ENCODE peak calls at places on chromosomes 3 and 15, in eight cellular contexts. One of them, this sample, is unnamed.

GRCh38 chr3:133996251-133996661 is 33.5 kb downstream of the SLCO2A1 start:
- DNase-seq in WERI-Rb-1: no peak
- DNase-seq in fibroblast of the aortic adventitia: no peak
- DNase-seq in BJ: no peak
- DNase-seq in cardiac fibroblast: no peak
- DNase-seq in HCT116: no peak
- DNase-seq in endothelial cell of umbilical vein: no peak
- DNase-seq in IMR-90: no peak
- DNase-seq in this sample: peak

GRCh38 chr3:100155105-100155504 is 40.8 kb upstream of the FILIP1L start:
- DNase-seq in BJ: peak
- DNase-seq in fibroblast of the aortic adventitia: peak
- DNase-seq in HCT116: no peak
- DNase-seq in endothelial cell of umbilical vein: no peak
- DNase-seq in WERI-Rb-1: no peak
- DNase-seq in cardiac fibroblast: peak
- DNase-seq in IMR-90: peak
- DNase-seq in this sample: no peak

GRCh38 chr3:50302095-50303037 is 1.0 kb downstream of the HYAL1 start:
- DNase-seq in HCT116: no peak
- DNase-seq in cardiac fibroblast: no peak
- DNase-seq in fibroblast of the aortic adventitia: no peak
- DNase-seq in IMR-90: no peak
- DNase-seq in WERI-Rb-1: no peak
- DNase-seq in BJ: no peak
- DNase-seq in endothelial cell of umbilical vein: no peak
- DNase-seq in this sample: no peak

GRCh38 chr3:186251948-186252619 is 110.0 kb downstream of the DGKG start:
- DNase-seq in HCT116: no peak
- DNase-seq in IMR-90: no peak
- DNase-seq in cardiac fibroblast: peak
- DNase-seq in BJ: no peak
- DNase-seq in endothelial cell of umbilical vein: no peak
- DNase-seq in WERI-Rb-1: no peak
- DNase-seq in fibroblast of the aortic adventitia: no peak
- DNase-seq in this sample: peak

GRCh38 chr3:81003817-81004216 is 757.6 kb downstream of the GBE1 start:
- DNase-seq in WERI-Rb-1: no peak
- DNase-seq in HCT116: no peak
- DNase-seq in endothelial cell of umbilical vein: no peak
- DNase-seq in BJ: no peak
- DNase-seq in fibroblast of the aortic adventitia: no peak
- DNase-seq in IMR-90: no peak
- DNase-seq in cardiac fibroblast: no peak
- DNase-seq in this sample: no peak

GRCh38 chr3:128278761-128279593 is 125.7 kb downstream of the EEFSEC start:
- DNase-seq in cardiac fibroblast: peak
- DNase-seq in HCT116: no peak
- DNase-seq in fibroblast of the aortic adventitia: peak
- DNase-seq in IMR-90: peak
- DNase-seq in endothelial cell of umbilical vein: peak
- DNase-seq in BJ: peak
- DNase-seq in WERI-Rb-1: no peak
- DNase-seq in this sample: peak

GRCh38 chr3:148625145-148625736 is 72.5 kb upstream of the AGTR1 start:
- DNase-seq in WERI-Rb-1: no peak
- DNase-seq in cardiac fibroblast: no peak
- DNase-seq in HCT116: no peak
- DNase-seq in IMR-90: no peak
- DNase-seq in BJ: no peak
- DNase-seq in endothelial cell of umbilical vein: no peak
- DNase-seq in fibroblast of the aortic adventitia: no peak
- DNase-seq in this sample: no peak

GRCh38 chr15:52103217-52104207 is 9.1 kb downstream of the BCL2L10 start:
- DNase-seq in endothelial cell of umbilical vein: peak
- DNase-seq in IMR-90: peak
- DNase-seq in HCT116: peak
- DNase-seq in cardiac fibroblast: peak
- DNase-seq in WERI-Rb-1: no peak
- DNase-seq in fibroblast of the aortic adventitia: peak
- DNase-seq in BJ: peak
- DNase-seq in this sample: peak

GRCh38 chr3:159418571-159419526 is 569.8 kb upstream of the IL12A start:
- DNase-seq in endothelial cell of umbilical vein: peak
- DNase-seq in fibroblast of the aortic adventitia: peak
- DNase-seq in BJ: peak
- DNase-seq in cardiac fibroblast: peak
- DNase-seq in WERI-Rb-1: no peak
- DNase-seq in HCT116: peak
- DNase-seq in IMR-90: peak
- DNase-seq in this sample: peak

GRCh38 chr3:109784852-109785631 is 447.7 kb upstream of the DPPA4 start:
- DNase-seq in IMR-90: no peak
- DNase-seq in cardiac fibroblast: no peak
- DNase-seq in BJ: no peak
- DNase-seq in fibroblast of the aortic adventitia: no peak
- DNase-seq in HCT116: no peak
- DNase-seq in endothelial cell of umbilical vein: no peak
- DNase-seq in WERI-Rb-1: no peak
- DNase-seq in this sample: no peak

GRCh38 chr15:49199666-49200065 is 29.6 kb downstream of the GALK2 start:
- DNase-seq in BJ: no peak
- DNase-seq in endothelial cell of umbilical vein: no peak
- DNase-seq in cardiac fibroblast: peak
- DNase-seq in WERI-Rb-1: no peak
- DNase-seq in IMR-90: peak
- DNase-seq in HCT116: no peak
- DNase-seq in fibroblast of the aortic adventitia: peak
- DNase-seq in this sample: peak

GRCh38 chr3:42079701-42080323 is 11.3 kb upstream of the TRAK1 start:
- DNase-seq in endothelial cell of umbilical vein: no peak
- DNase-seq in IMR-90: no peak
- DNase-seq in fibroblast of the aortic adventitia: no peak
- DNase-seq in WERI-Rb-1: no peak
- DNase-seq in HCT116: no peak
- DNase-seq in BJ: no peak
- DNase-seq in cardiac fibroblast: no peak
- DNase-seq in this sample: no peak

GRCh38 chr3:10142707-10143560 is 1.4 kb downstream of the VHL start:
- DNase-seq in IMR-90: no peak
- DNase-seq in endothelial cell of umbilical vein: no peak
- DNase-seq in HCT116: no peak
- DNase-seq in cardiac fibroblast: peak
- DNase-seq in fibroblast of the aortic adventitia: peak
- DNase-seq in BJ: no peak
- DNase-seq in WERI-Rb-1: no peak
- DNase-seq in this sample: peak

GRCh38 chr3:177610262-177610661 is 413.0 kb upstream of the TBL1XR1 start:
- DNase-seq in WERI-Rb-1: no peak
- DNase-seq in endothelial cell of umbilical vein: no peak
- DNase-seq in HCT116: no peak
- DNase-seq in IMR-90: no peak
- DNase-seq in fibroblast of the aortic adventitia: no peak
- DNase-seq in cardiac fibroblast: no peak
- DNase-seq in BJ: no peak
- DNase-seq in this sample: no peak

GRCh38 chr15:72970965-72971746 is 81.1 kb upstream of the NEO1 start:
- DNase-seq in HCT116: no peak
- DNase-seq in IMR-90: peak
- DNase-seq in BJ: no peak
- DNase-seq in fibroblast of the aortic adventitia: no peak
- DNase-seq in endothelial cell of umbilical vein: no peak
- DNase-seq in cardiac fibroblast: peak
- DNase-seq in WERI-Rb-1: no peak
- DNase-seq in this sample: peak

GRCh38 chr3:149771652-149772271 is 19.5 kb upstream of the COMMD2 start:
- DNase-seq in WERI-Rb-1: peak
- DNase-seq in HCT116: peak
- DNase-seq in IMR-90: peak
- DNase-seq in BJ: no peak
- DNase-seq in endothelial cell of umbilical vein: peak
- DNase-seq in fibroblast of the aortic adventitia: peak
- DNase-seq in cardiac fibroblast: peak
- DNase-seq in this sample: peak

GRCh38 chr15:73873889-73874511 is 636 bp downstream of the TBC1D21 start:
- DNase-seq in BJ: no peak
- DNase-seq in endothelial cell of umbilical vein: peak
- DNase-seq in WERI-Rb-1: peak
- DNase-seq in fibroblast of the aortic adventitia: peak
- DNase-seq in IMR-90: peak
- DNase-seq in HCT116: peak
- DNase-seq in cardiac fibroblast: peak
- DNase-seq in this sample: peak

DNA sequence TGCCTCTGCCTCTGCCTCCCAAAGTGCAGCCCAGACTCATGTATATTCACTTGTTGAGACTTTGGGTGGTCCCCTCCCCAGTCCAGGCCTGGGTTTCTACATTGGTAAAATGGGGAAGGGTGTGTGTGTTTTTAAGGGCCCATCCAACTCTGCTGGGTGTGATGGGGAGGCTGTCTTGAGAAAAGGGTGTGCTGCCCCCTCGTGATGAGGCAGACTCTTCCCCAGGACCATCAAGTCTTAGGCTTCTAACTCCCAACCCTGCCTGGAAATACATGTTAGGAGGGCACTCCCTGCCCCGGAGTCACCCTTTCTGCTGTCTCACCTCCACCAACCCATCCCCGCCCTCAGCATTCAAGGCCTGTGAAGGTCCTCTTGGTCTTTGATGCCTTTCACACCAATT is 4.4 kb upstream of the PTPN23 start:
- DNase-seq in cardiac fibroblast: no peak
- DNase-seq in IMR-90: no peak
- DNase-seq in endothelial cell of umbilical vein: no peak
- DNase-seq in WERI-Rb-1: no peak
- DNase-seq in HCT116: no peak
- DNase-seq in BJ: no peak
- DNase-seq in fibroblast of the aortic adventitia: no peak
- DNase-seq in this sample: no peak
- TF ChIP-seq CTCF in cardiac fibroblast: no peak
- TF ChIP-seq CTCF in IMR-90: no peak
- TF ChIP-seq CTCF in endothelial cell of umbilical vein: no peak
- TF ChIP-seq CTCF in WERI-Rb-1: no peak
- TF ChIP-seq CTCF in HCT116: no peak
- TF ChIP-seq CTCF in BJ: no peak
- TF ChIP-seq CTCF in fibroblast of the aortic adventitia: no peak
- TF ChIP-seq CTCF in this sample: no peak

DNA sequence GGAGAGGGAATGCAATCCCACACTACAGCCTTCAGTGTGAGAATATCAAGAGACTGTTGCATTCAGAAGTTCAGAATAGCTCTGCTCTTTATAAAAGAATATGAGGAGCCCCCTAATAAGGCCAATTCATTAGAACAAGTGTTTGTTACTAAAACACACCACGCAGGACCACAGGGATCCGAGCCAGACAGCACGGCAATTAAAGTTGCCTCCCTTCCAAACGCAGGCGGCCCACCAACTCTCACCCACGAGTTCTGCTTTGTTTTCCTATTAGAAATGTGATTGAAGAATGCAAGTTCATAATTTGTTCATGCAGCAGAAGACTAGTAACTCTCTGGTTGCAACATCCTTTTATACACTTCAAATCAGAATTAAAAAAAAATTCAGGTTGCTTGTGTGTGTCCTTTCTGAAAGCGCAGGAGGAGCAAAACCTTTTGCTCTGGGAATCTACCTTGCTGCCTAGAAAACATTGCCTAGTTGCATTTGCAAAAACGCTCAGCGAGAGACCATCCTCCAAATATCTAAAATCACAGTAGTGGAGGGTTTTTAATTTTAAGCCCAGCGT is 1044.1 kb upstream of the NR2F2 start:
- DNase-seq in WERI-Rb-1: no peak
- DNase-seq in HCT116: no peak
- DNase-seq in BJ: no peak
- DNase-seq in endothelial cell of umbilical vein: peak
- DNase-seq in IMR-90: no peak
- DNase-seq in cardiac fibroblast: no peak
- DNase-seq in fibroblast of the aortic adventitia: no peak
- DNase-seq in this sample: no peak
- H3K4me3 ChIP-seq in WERI-Rb-1: no peak
- H3K4me3 ChIP-seq in HCT116: no peak
- H3K4me3 ChIP-seq in BJ: no peak
- H3K4me3 ChIP-seq in endothelial cell of umbilical vein: no peak
- H3K4me3 ChIP-seq in IMR-90: no peak
- H3K4me3 ChIP-seq in cardiac fibroblast: no peak
- H3K4me3 ChIP-seq in fibroblast of the aortic adventitia: no peak
- H3K4me3 ChIP-seq in this sample: no peak

DNA sequence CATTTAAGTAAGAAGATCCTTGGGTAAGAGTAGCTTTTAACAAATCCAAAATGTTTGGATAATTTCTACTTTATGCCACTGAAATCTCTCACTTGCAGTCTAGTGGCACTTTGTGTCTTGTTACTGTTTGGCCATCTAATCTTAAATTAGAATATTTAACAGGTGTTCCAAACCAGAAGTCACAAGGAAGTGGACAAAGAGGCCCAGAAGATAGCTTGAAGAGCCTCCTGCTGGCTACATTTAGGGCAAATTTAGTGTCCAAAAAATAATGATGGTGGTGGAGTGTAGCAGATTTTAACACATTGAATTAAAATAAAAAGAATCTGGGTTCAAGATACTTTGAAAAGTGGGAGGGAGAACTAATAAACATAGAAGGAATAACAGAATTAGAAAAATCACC is 172.2 kb downstream of the GHSR start:
- DNase-seq in cardiac fibroblast: no peak
- DNase-seq in BJ: no peak
- DNase-seq in HCT116: no peak
- DNase-seq in endothelial cell of umbilical vein: no peak
- DNase-seq in IMR-90: no peak
- DNase-seq in fibroblast of the aortic adventitia: no peak
- DNase-seq in WERI-Rb-1: no peak
- DNase-seq in this sample: no peak
- TF ChIP-seq CTCF in cardiac fibroblast: no peak
- TF ChIP-seq CTCF in BJ: no peak
- TF ChIP-seq CTCF in HCT116: no peak
- TF ChIP-seq CTCF in endothelial cell of umbilical vein: no peak
- TF ChIP-seq CTCF in IMR-90: no peak
- TF ChIP-seq CTCF in fibroblast of the aortic adventitia: no peak
- TF ChIP-seq CTCF in WERI-Rb-1: no peak
- TF ChIP-seq CTCF in this sample: peak

DNA sequence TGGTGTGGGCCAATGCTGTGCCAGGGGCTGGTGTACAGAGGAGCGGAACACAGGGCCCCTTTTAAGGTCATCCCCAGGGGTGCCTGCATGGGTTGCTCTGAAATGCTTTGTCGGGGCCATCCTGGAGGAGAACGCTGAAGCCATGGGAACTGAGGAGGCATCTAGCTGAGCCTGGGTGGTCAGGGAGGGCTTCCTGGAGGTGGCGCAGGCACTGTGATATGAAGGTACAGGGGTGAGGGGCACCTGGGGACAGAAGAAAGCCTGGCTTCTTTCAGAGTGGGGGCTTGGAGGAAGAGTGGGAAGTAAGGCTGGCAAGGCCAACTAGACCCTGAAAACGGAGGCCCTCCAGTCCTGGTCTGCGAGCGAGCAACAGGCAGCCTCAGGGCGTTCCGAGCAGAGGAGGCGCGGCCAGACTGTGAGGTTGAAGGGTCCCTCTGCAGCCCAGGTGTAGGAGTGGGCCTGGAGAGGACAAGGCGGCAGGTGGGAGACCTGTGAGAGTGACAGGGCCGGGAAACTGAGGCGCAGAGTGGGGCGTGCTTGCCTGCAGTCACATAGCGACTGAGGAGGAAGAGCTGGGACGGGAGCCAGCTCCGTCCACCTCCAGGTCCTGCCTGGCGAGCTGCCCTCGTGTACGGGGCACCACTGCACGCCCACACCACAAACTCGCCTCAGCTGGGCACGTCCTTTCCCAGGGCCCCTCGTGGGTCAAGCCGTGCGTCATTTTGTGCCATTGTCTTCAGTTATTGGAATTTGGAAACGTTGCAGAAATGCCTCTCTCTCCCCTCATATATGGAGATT is 4.1 kb downstream of the FBLN2 start:
- DNase-seq in WERI-Rb-1: no peak
- DNase-seq in endothelial cell of umbilical vein: no peak
- DNase-seq in cardiac fibroblast: peak
- DNase-seq in HCT116: no peak
- DNase-seq in fibroblast of the aortic adventitia: peak
- DNase-seq in IMR-90: no peak
- DNase-seq in BJ: no peak
- DNase-seq in this sample: no peak
- H3K4me3 ChIP-seq in WERI-Rb-1: no peak
- H3K4me3 ChIP-seq in endothelial cell of umbilical vein: no peak
- H3K4me3 ChIP-seq in cardiac fibroblast: no peak
- H3K4me3 ChIP-seq in HCT116: no peak
- H3K4me3 ChIP-seq in fibroblast of the aortic adventitia: no peak
- H3K4me3 ChIP-seq in IMR-90: no peak
- H3K4me3 ChIP-seq in BJ: no peak
- H3K4me3 ChIP-seq in this sample: no peak